ENCODE peak calls at places on chromosomes 6 and 20, in ten cellular contexts. P is T-cell; J is activated B cell treated with CpG ODN at 0.5 μM for 24 hours; R is activated CD8-positive, alpha-beta memory T cell treated with anti-CD3 and anti-CD28 coated beads, Interleukin-2, amount 10 ng/mL, durations not matched to agents 7 days and 5 days; H is stimulated activated CD8-positive, alpha-beta memory T cell treated with anti-CD3 and anti-CD28 coated beads, Interleukin-12 subunit alpha, Interleukin-12 subunit beta, amount 100 ng/mL, for 1 hour; W is iris pigment epithelial cell; G is mesenteric fat pad; Z is BE2C; Q is foreskin keratinocyte; I is ACHN. O is an unnamed sample.
A peak's percentile ranks its signal among the peaks of the same experiment; 100 is the strongest.

GRCh38 chr6:144559865-144560603 is 274.9 kb downstream of the UTRN start:
- DNase-seq in P (peak; percentile 24), J (no peak), R (peak; percentile 64), H (no peak), W (peak; percentile 62), G (no peak), Z (no peak), Q (no peak), I (no peak), O (peak; percentile 11)

GRCh38 chr6:3698021-3698420 is 53.5 kb downstream of the PXDC1 start:
- DNase-seq in P (no peak), J (no peak), R (no peak), H (no peak), W (peak; percentile 76), G (no peak), Z (no peak), Q (no peak), I (no peak), O (no peak)

GRCh38 chr6:73227606-73228255 is 2.4 kb upstream of the KHDC1L start:
- DNase-seq in P (no peak), J (no peak), R (no peak), H (no peak), W (no peak), G (no peak), Z (no peak), Q (no peak), I (no peak), O (no peak)

GRCh38 chr6:169841251-169841650 is 89.8 kb downstream of the ERMARD start:
- DNase-seq in P (no peak), J (no peak), R (peak; percentile 12), H (no peak), W (no peak), G (peak; percentile 78), Z (no peak), Q (no peak), I (no peak), O (no peak)

GRCh38 chr6:26270121-26270861 is 94.7 kb upstream of the BTN3A2 start:
- DNase-seq in P (no peak), J (no peak), R (peak; percentile 63), H (no peak), W (no peak), G (no peak), Z (peak; percentile 22), Q (no peak), I (no peak), O (no peak)

GRCh38 chr20:46627251-46627650 is 24.0 kb downstream of the SLC13A3 start:
- DNase-seq in P (no peak), J (no peak), R (no peak), H (no peak), W (no peak), G (no peak), Z (no peak), Q (no peak), I (no peak), O (no peak)

GRCh38 chr6:138323821-138324220 is 53.9 kb upstream of the SMIM28 start:
- DNase-seq in P (no peak), J (no peak), R (no peak), H (no peak), W (no peak), G (no peak), Z (no peak), Q (no peak), I (no peak), O (no peak)

GRCh38 chr6:17336425-17336824 is 55.3 kb downstream of the RBM24 start:
- DNase-seq in P (no peak), J (no peak), R (no peak), H (no peak), W (peak; percentile 80), G (no peak), Z (no peak), Q (no peak), I (no peak), O (no peak)

GRCh38 chr6:16316741-16317251 is 78.4 kb downstream of the GMPR start:
- DNase-seq in P (peak; percentile 40), J (no peak), R (peak; percentile 48), H (no peak), W (peak; percentile 54), G (no peak), Z (peak; percentile 51), Q (no peak), I (peak; percentile 43), O (no peak)

GRCh38 chr6:82711992-82712788 is 348.6 kb downstream of the TPBG start:
- DNase-seq in P (no peak), J (no peak), R (no peak), H (no peak), W (peak; percentile 7), G (no peak), Z (no peak), Q (no peak), I (no peak), O (no peak)

GRCh38 chr20:37456948-37457347 is 64.1 kb upstream of the NNAT start:
- DNase-seq in P (no peak), J (no peak), R (no peak), H (no peak), W (no peak), G (no peak), Z (no peak), Q (no peak), I (no peak), O (no peak)

GRCh38 chr6:121837545-121838229 is 402.2 kb downstream of the GJA1 start:
- DNase-seq in P (no peak), J (no peak), R (no peak), H (no peak), W (no peak), G (no peak), Z (no peak), Q (peak; percentile 73), I (no peak), O (no peak)

GRCh38 chr20:36228809-36229208 is 7.5 kb upstream of the AAR2 start:
- DNase-seq in P (no peak), J (no peak), R (no peak), H (no peak), W (no peak), G (no peak), Z (no peak), Q (no peak), I (no peak), O (no peak)

GRCh38 chr6:159727717-159728440 is 573 bp downstream of the WTAP start:
- DNase-seq in P (no peak), J (no peak), R (peak; percentile 74), H (no peak), W (peak; percentile 42), G (no peak), Z (no peak), Q (no peak), I (peak; percentile 39), O (no peak)